ENCODE peak calls at places on chromosomes 12 and 14, in five cellular contexts. B is HCEC 1CT; W is HT-29; T is EL; X is stimulated activated CD4-positive, alpha-beta T cell treated with anti-CD3 and anti-CD28 coated beads, Interleukin-12 subunit alpha, Interleukin-12 subunit beta, amount 100 ng/mL, for 4 hours. N is an unnamed sample.
A peak's percentile ranks its signal among the peaks of the same experiment; 100 is the strongest.

GRCh38 chr14:104753528-104754212 is 723 bp downstream of the SIVA1 start:
- DNase-seq in B (no peak), W (no peak), T (no peak), X (no peak), N (no peak)

GRCh38 chr12:115341442-115341841 is 657.5 kb upstream of the TBX3 start:
- DNase-seq in B (peak; percentile 97), W (peak; percentile 23), T (peak; percentile 99), X (no peak), N (peak; percentile 100)

GRCh38 chr12:49865109-49865781 is 22.3 kb upstream of the BCDIN3D start:
- DNase-seq in B (no peak), W (no peak), T (no peak), X (no peak), N (no peak)

GRCh38 chr14:69107407-69108003 is 45.4 kb downstream of the DCAF5 start:
- DNase-seq in B (peak; percentile 58), W (peak; percentile 63), T (peak; percentile 71), X (no peak), N (peak; percentile 83)

GRCh38 chr12:24948816-24949722 is at the start of gene BCAT1:
- DNase-seq in B (peak; percentile 91), W (no peak), T (peak; percentile 86), X (peak; percentile 25), N (peak; percentile 82)

GRCh38 chr12:88951177-88951576 is 370.9 kb upstream of the KITLG start:
- DNase-seq in B (no peak), W (no peak), T (no peak), X (no peak), N (no peak)

GRCh38 chr14:64220466-64220865 is 73.7 kb downstream of the ESR2 start:
- DNase-seq in B (no peak), W (no peak), T (no peak), X (no peak), N (no peak)

GRCh38 chr12:42981379-42981778 is 391.8 kb upstream of the PRICKLE1 start:
- DNase-seq in B (peak; percentile 78), W (no peak), T (peak; percentile 80), X (no peak), N (peak; percentile 47)

GRCh38 chr14:93564918-93565317 is 134.2 kb downstream of the UNC79 start:
- DNase-seq in B (no peak), W (no peak), T (no peak), X (no peak), N (no peak)

GRCh38 chr12:16121953-16122352 is 155.5 kb downstream of the SLC15A5 start:
- DNase-seq in B (no peak), W (no peak), T (no peak), X (no peak), N (no peak)

GRCh38 chr14:68345738-68346137 is 447.1 kb downstream of the ZFP36L1 start:
- DNase-seq in B (peak; percentile 3), W (no peak), T (no peak), X (no peak), N (peak; percentile 33)

GRCh38 chr14:52700701-52701172 is 5.4 kb upstream of the ERO1A start:
- DNase-seq in B (peak; percentile 22), W (peak; percentile 81), T (peak; percentile 48), X (no peak), N (peak; percentile 11)

GRCh38 chr12:112574896-112575558 is 156.3 kb downstream of the PTPN11 start:
- DNase-seq in B (no peak), W (no peak), T (no peak), X (no peak), N (no peak)

GRCh38 chr14:91126761-91127160 is 12.9 kb downstream of the DGLUCY start:
- DNase-seq in B (no peak), W (no peak), T (no peak), X (no peak), N (no peak)

GRCh38 chr12:116556356-116556952 is 2.7 kb upstream of the MAP1LC3B2 start:
- DNase-seq in B (no peak), W (no peak), T (no peak), X (no peak), N (no peak)

GRCh38 chr12:57449375-57449774 is 5.7 kb upstream of the INHBE start:
- DNase-seq in B (no peak), W (no peak), T (no peak), X (no peak), N (no peak)

GRCh38 chr12:41217731-41218130 is 29.6 kb downstream of the PDZRN4 start:
- DNase-seq in B (no peak), W (no peak), T (no peak), X (no peak), N (no peak)

GRCh38 chr12:106670131-106670530 is 87.3 kb downstream of the RFX4 start:
- DNase-seq in B (no peak), W (no peak), T (no peak), X (no peak), N (no peak)

GRCh38 chr12:26465419-26466097 is 270.2 kb downstream of the SSPN start:
- DNase-seq in B (no peak), W (peak; percentile 20), T (no peak), X (no peak), N (peak; percentile 9)

GRCh38 chr14:58637391-58638230 is at the start of gene DACT1:
- DNase-seq in B (peak; percentile 54), W (no peak), T (peak; percentile 76), X (peak; percentile 61), N (peak; percentile 57)

GRCh38 chr12:75954076-75954475 is 77.5 kb downstream of the PHLDA1 start:
- DNase-seq in B (peak; percentile 98), W (peak; percentile 89), T (peak; percentile 95), X (no peak), N (peak; percentile 95)

GRCh38 chr12:133202493-133203343 is 21.4 kb downstream of the ZNF268 start:
- DNase-seq in B (no peak), W (no peak), T (no peak), X (no peak), N (no peak)

GRCh38 chr14:62307844-62308243 is 545.6 kb downstream of the SNAPC1 start:
- DNase-seq in B (no peak), W (no peak), T (no peak), X (no peak), N (no peak)

GRCh38 chr12:95130096-95130495 is 56.7 kb upstream of the NR2C1 start:
- DNase-seq in B (no peak), W (no peak), T (peak; percentile 25), X (no peak), N (no peak)

GRCh38 chr14:92680781-92681650 is 67.4 kb downstream of the LGMN start:
- DNase-seq in B (peak; percentile 67), W (peak; percentile 61), T (peak; percentile 78), X (peak; percentile 72), N (peak; percentile 91)

GRCh38 chr14:23639891-23640523 is 3.8 kb downstream of the DHRS2 start:
- DNase-seq in B (no peak), W (no peak), T (no peak), X (no peak), N (peak; percentile 60)

GRCh38 chr12:92511776-92512175 is 191.0 kb upstream of the PLEKHG7 start:
- DNase-seq in B (no peak), W (no peak), T (no peak), X (no peak), N (no peak)

GRCh38 chr14:29643415-29644206 is 284.0 kb downstream of the PRKD1 start:
- DNase-seq in B (peak; percentile 26), W (no peak), T (peak; percentile 2), X (no peak), N (peak; percentile 20)

GRCh38 chr12:100127766-100128508 is 14.7 kb downstream of the BLTP3B start:
- DNase-seq in B (peak; percentile 81), W (peak; percentile 18), T (peak; percentile 48), X (no peak), N (peak; percentile 65)

GRCh38 chr12:65308001-65308400 is 29.5 kb downstream of the MSRB3 start:
- DNase-seq in B (peak; percentile 29), W (no peak), T (no peak), X (no peak), N (peak; percentile 35)

GRCh38 chr14:67263499-67264149 is 22.4 kb downstream of the PALS1 start:
- DNase-seq in B (peak; percentile 52), W (no peak), T (peak; percentile 67), X (no peak), N (peak; percentile 58)

GRCh38 chr14:73782623-73783022 is 68.4 kb upstream of the PNMA1 start:
- DNase-seq in B (no peak), W (no peak), T (no peak), X (no peak), N (no peak)

GRCh38 chr14:55710506-55711041 is 130.6 kb downstream of the KTN1 start:
- DNase-seq in B (no peak), W (no peak), T (no peak), X (no peak), N (no peak)

GRCh38 chr14:26960049-26960688 is 362.3 kb upstream of the NOVA1 start:
- DNase-seq in B (no peak), W (no peak), T (no peak), X (no peak), N (no peak)